ENCODE peak calls at places on chromosomes 13 and 19, in five cellular contexts. Y is mesenchymal stem cell, D is IMR-90, Z is neuronal stem cell, R is H1. F is an unnamed sample.
A peak's percentile ranks its signal among the peaks of the same experiment; 100 is the strongest.

GRCh38 chr13:31441804-31442487 is 242.2 kb downstream of the B3GLCT start:
- DNase-seq in R (no peak), D (no peak), Y (no peak), Z (no peak), F (no peak)

GRCh38 chr19:18391509-18392075 is 5.6 kb downstream of the GDF15 start:
- DNase-seq in Y (no peak), R (no peak), Z (no peak), D (no peak), F (no peak)

GRCh38 chr19:39474139-39474620 is 6.5 kb upstream of the TIMM50 start:
- DNase-seq in R (peak; percentile 96), Y (peak; percentile 57), Z (peak; percentile 45), D (peak; percentile 22), F (peak; percentile 26)

GRCh38 chr13:39554371-39554770 is 48.6 kb downstream of the LHFPL6 start:
- DNase-seq in Y (no peak), R (no peak), D (no peak), Z (no peak), F (peak; percentile 23)

GRCh38 chr13:94860981-94861407 is 148.6 kb upstream of the SOX21 start:
- DNase-seq in R (no peak), D (peak; percentile 13), Y (peak; percentile 72), Z (no peak), F (no peak)

GRCh38 chr19:53881482-53882390 is at the start of gene PRKCG:
- DNase-seq in Y (peak; percentile 67), R (peak; percentile 89), Z (peak; percentile 78), D (no peak), F (peak; percentile 31)

GRCh38 chr13:24858953-24859352 is 95.0 kb downstream of the RNF17 start:
- DNase-seq in Y (no peak), Z (no peak), R (no peak), D (no peak), F (no peak)

GRCh38 chr19:29806098-29806866 is 5.5 kb upstream of the CCNE1 start:
- DNase-seq in R (peak; percentile 56), Y (peak; percentile 55), D (peak; percentile 44), Z (no peak), F (no peak)

GRCh38 chr19:34082289-34083077 is 89.8 kb upstream of the LSM14A start:
- DNase-seq in Z (peak; percentile 18), R (no peak), Y (no peak), D (no peak), F (peak; percentile 97)

GRCh38 chr13:90436697-90437096 is 910.8 kb upstream of the MIR17HG start:
- DNase-seq in Z (no peak), D (no peak), Y (no peak), R (no peak), F (no peak)

GRCh38 chr19:4380254-4380727 is 20.1 kb downstream of the SH3GL1 start:
- DNase-seq in D (no peak), Y (no peak), Z (no peak), R (no peak), F (peak; percentile 29)

GRCh38 chr13:33849211-33849610 is 31.3 kb downstream of the RFC3 start:
- DNase-seq in Y (no peak), D (no peak), R (no peak), Z (no peak), F (no peak)

GRCh38 chr19:14325134-14325533 is 56.1 kb upstream of the ADGRE5 start:
- DNase-seq in D (no peak), R (no peak), Y (no peak), Z (no peak), F (no peak)

GRCh38 chr13:32468502-32469147 is 40.7 kb upstream of the N4BP2L1 start:
- DNase-seq in Y (no peak), D (no peak), Z (no peak), R (no peak), F (no peak)

GRCh38 chr13:41694902-41695301 is 237.6 kb downstream of the RGCC start:
- DNase-seq in Y (peak; percentile 96), Z (no peak), R (no peak), D (peak; percentile 95), F (peak; percentile 37)

GRCh38 chr19:12159773-12160414 is 3.0 kb upstream of the ZNF136 start:
- DNase-seq in Y (no peak), D (no peak), R (no peak), Z (no peak), F (no peak)

GRCh38 chr19:12155324-12155723 is 1.2 kb downstream of the ZNF625 start:
- DNase-seq in Z (no peak), Y (peak; percentile 5), R (no peak), D (no peak), F (no peak)

GRCh38 chr19:12156254-12157058 is at the start of gene ZNF625:
- DNase-seq in Y (peak; percentile 91), D (peak; percentile 87), Z (peak; percentile 86), R (peak; percentile 95), F (peak; percentile 89)
- H4K91ac ChIP-seq in Y (peak within 1 kb of the TSS; percentile 72), D (peak within 1 kb of the TSS; percentile 53), Z (no peak within 1 kb of the TSS), R (no peak within 1 kb of the TSS), F (peak within 1 kb of the TSS; percentile 77)

GRCh38 chr19:48152552-48152951 is 17.6 kb downstream of the LIG1 start:
- DNase-seq in D (peak; percentile 75), Y (peak; percentile 61), R (peak; percentile 81), Z (peak; percentile 48), F (peak; percentile 84)

GRCh38 chr19:48149430-48149829 is 20.7 kb downstream of the LIG1 start:
- DNase-seq in D (no peak), Z (no peak), R (no peak), Y (no peak), F (no peak)

GRCh38 chr19:48158210-48158790 is 11.8 kb downstream of the LIG1 start:
- DNase-seq in Z (no peak), D (no peak), R (no peak), Y (no peak), F (no peak)

GRCh38 chr19:48154003-48154402 is 16.1 kb downstream of the LIG1 start:
- DNase-seq in D (peak; percentile 3), R (no peak), Y (peak; percentile 15), Z (no peak), F (no peak)
- H3K36me3 ChIP-seq in D (peaks cover 4% of the 10 kb centered on the region), R (peaks cover 38% of the 10 kb centered on the region), Y (peaks cover 17% of the 10 kb centered on the region), Z (peaks cover 90% of the 10 kb centered on the region), F (peaks cover 43% of the 10 kb centered on the region)

DNA sequence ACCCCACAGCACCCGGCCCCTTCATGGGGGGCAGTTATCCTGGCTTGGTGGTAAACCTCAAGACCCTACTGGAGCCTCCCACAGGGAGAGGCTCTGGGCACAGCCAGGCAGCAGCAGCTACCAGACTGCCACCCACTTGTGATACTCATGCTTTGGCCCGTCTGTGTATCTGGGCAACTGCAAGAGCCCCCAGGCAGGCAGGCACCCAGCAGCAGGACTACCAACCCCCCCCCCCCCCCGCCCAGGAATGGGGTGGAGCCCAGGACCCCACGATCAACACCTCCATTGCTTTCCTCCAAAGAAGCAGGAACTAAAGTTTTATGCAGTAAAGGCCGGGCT is 896 bp upstream of the LYL1 start:
- DNase-seq in Z (no peak), D (no peak), R (no peak), Y (no peak), F (no peak)
- H3K4me3 ChIP-seq in Z (no peak overlapping the region), D (no peak overlapping the region), R (no peak overlapping the region), Y (no peak overlapping the region), F (no peak overlapping the region)

GRCh38 chr13:110915057-110915873 is at the start of gene ANKRD10:
- DNase-seq in D (peak; percentile 99), R (peak; percentile 99), Z (peak; percentile 100), Y (peak; percentile 99), F (peak; percentile 100)
- H4K91ac ChIP-seq in D (peak within 1 kb of the TSS; percentile 92), R (peak within 1 kb of the TSS; percentile 98), Z (peak within 1 kb of the TSS; percentile 100), Y (peak within 1 kb of the TSS; percentile 97), F (peak within 1 kb of the TSS; percentile 98)

GRCh38 chr19:38107129-38107528 is 116.9 kb downstream of the DPF1 start:
- DNase-seq in R (no peak), D (no peak), Z (no peak), Y (no peak), F (no peak)

GRCh38 chr19:38105574-38105973 is 118.4 kb downstream of the DPF1 start:
- DNase-seq in R (no peak), Z (no peak), Y (no peak), D (no peak), F (no peak)

GRCh38 chr19:38100589-38100988 is 123.4 kb downstream of the DPF1 start:
- DNase-seq in Y (no peak), Z (no peak), R (no peak), D (no peak), F (no peak)

GRCh38 chr19:38099966-38100365 is 124.1 kb downstream of the DPF1 start:
- DNase-seq in Y (no peak), R (no peak), D (no peak), Z (no peak), F (no peak)

DNA sequence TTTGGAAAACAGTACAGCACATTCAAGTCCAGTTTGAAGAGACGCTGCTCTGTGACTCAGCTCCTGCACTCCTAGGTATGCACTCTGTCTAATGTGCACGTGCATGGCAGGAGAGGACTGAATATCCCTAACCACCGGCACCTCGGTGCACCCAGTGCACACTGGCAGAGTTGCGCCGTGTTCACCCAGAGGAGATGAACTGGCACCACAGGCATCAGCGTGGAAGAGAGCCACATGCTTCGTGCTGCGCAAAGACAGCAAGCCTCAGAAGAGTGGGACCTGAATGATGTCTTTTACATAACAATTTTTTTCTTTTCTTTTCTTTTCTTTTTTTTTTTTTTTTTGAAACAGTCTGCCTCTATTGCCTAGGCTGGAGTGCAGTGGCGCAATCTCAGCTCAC is 122.3 kb downstream of the DPF1 start:
- DNase-seq in Y (no peak), Z (no peak), R (no peak), D (no peak), F (peak; percentile 18)
- H3K36me3 ChIP-seq in Y (peaks cover 57% of the 10 kb centered on the region), Z (peaks cover 75% of the 10 kb centered on the region), R (peaks cover 20% of the 10 kb centered on the region), D (peaks cover 35% of the 10 kb centered on the region), F (peaks cover 26% of the 10 kb centered on the region)

DNA sequence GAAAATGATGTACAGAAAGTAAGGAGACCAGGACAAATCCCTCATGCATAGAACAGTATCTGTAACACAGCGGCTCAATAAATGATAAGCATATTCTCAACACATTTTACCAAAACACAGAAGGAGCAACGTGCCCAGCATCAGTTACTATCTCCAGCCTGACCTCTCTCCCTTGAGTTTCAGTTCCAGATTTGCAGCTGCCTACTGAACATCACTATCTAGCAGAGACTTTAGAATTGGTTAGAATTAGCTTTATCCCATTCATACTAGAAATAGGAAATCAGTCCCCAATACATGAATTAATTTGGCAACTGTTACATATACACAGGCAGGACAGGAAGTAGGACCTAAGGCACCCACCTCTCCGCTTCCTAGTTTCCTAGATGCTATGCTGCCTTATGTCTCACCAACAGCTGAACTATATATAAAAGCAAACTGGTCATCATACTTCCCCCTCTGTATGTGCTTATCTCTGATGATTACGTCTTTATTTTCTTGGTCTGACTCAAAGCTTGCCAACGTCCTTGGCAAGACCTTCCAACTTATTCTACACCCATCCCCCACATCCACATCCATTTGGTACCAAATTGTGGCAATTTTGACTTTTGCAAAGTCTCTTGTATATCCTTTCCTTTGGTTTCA is 61.1 kb downstream of the SACS start:
- DNase-seq in Y (no peak), R (no peak), D (peak; percentile 87), Z (no peak), F (no peak)
- H3K4me3 ChIP-seq in Y (peak overlapping the region; percentile 82), R (no peak overlapping the region), D (peak overlapping the region; percentile 22), Z (no peak overlapping the region), F (no peak overlapping the region)

GRCh38 chr19:47113446-47114348 is at the start of gene ZC3H4:
- DNase-seq in R (peak; percentile 98), Y (peak; percentile 94), Z (peak; percentile 91), D (peak; percentile 93), F (peak; percentile 95)

GRCh38 chr19:47111081-47111589 is 2.4 kb downstream of the ZC3H4 start:
- DNase-seq in Y (no peak), R (no peak), D (no peak), Z (no peak), F (no peak)

GRCh38 chr19:47112664-47113445 is 721 bp downstream of the ZC3H4 start:
- DNase-seq in Y (peak; percentile 99), Z (peak; percentile 98), D (peak; percentile 99), R (peak; percentile 99), F (peak; percentile 100)

GRCh38 chr19:47111682-47112165 is 1.9 kb downstream of the ZC3H4 start:
- DNase-seq in R (no peak), Z (peak; percentile 45), Y (no peak), D (no peak), F (no peak)

GRCh38 chr19:47112166-47112663 is 1.4 kb downstream of the ZC3H4 start:
- DNase-seq in Y (peak; percentile 88), Z (peak; percentile 72), D (peak; percentile 85), R (peak; percentile 81), F (peak; percentile 67)
- H4K91ac ChIP-seq in Y (peak overlapping the region; percentile 100), Z (peak overlapping the region; percentile 99), D (peak overlapping the region; percentile 95), R (peak overlapping the region; percentile 87), F (peak overlapping the region; percentile 99)